ENCODE peak calls at places on chromosome 14, in six cellular contexts. One of them, this sample, is unnamed.
A peak's percentile ranks its signal among the peaks of the same experiment; 100 is the strongest.

GRCh38 chr14:92500491-92500941 is 13.1 kb upstream of the RIN3 start:
- DNase-seq in heart left ventricle: peak; percentile 76
- DNase-seq in fibroblast of lung: peak; percentile 46
- DNase-seq in tibial nerve: no peak
- DNase-seq in neuronal stem cell: no peak
- DNase-seq in cardiac muscle cell: peak; percentile 62
- DNase-seq in this sample: no peak

GRCh38 chr14:34883954-34884353 is 8.8 kb upstream of the BAZ1A start:
- DNase-seq in tibial nerve: no peak
- DNase-seq in fibroblast of lung: no peak
- DNase-seq in heart left ventricle: no peak
- DNase-seq in neuronal stem cell: no peak
- DNase-seq in cardiac muscle cell: no peak
- DNase-seq in this sample: no peak

GRCh38 chr14:90518941-90519256 is 122.1 kb downstream of the CALM1 start:
- DNase-seq in neuronal stem cell: no peak
- DNase-seq in tibial nerve: no peak
- DNase-seq in fibroblast of lung: no peak
- DNase-seq in heart left ventricle: no peak
- DNase-seq in cardiac muscle cell: peak; percentile 45
- DNase-seq in this sample: peak; percentile 16

GRCh38 chr14:72444701-72445100 is 449.2 kb downstream of the DPF3 start:
- DNase-seq in neuronal stem cell: no peak
- DNase-seq in cardiac muscle cell: no peak
- DNase-seq in heart left ventricle: no peak
- DNase-seq in tibial nerve: no peak
- DNase-seq in fibroblast of lung: peak; percentile 76
- DNase-seq in this sample: no peak

GRCh38 chr14:44700184-44700583 is 193.1 kb upstream of the FSCB start:
- DNase-seq in neuronal stem cell: no peak
- DNase-seq in cardiac muscle cell: peak; percentile 43
- DNase-seq in heart left ventricle: no peak
- DNase-seq in fibroblast of lung: peak; percentile 86
- DNase-seq in tibial nerve: no peak
- DNase-seq in this sample: no peak

GRCh38 chr14:24299255-24300191 is at the start of the genes DHRS1 and NOP9:
- DNase-seq in neuronal stem cell: peak; percentile 91
- DNase-seq in fibroblast of lung: peak; percentile 84
- DNase-seq in heart left ventricle: peak; percentile 96
- DNase-seq in tibial nerve: peak; percentile 94
- DNase-seq in cardiac muscle cell: peak; percentile 92
- DNase-seq in this sample: peak; percentile 86

GRCh38 chr14:69101331-69101826 is 51.5 kb downstream of the DCAF5 start:
- DNase-seq in heart left ventricle: no peak
- DNase-seq in neuronal stem cell: no peak
- DNase-seq in tibial nerve: peak; percentile 48
- DNase-seq in cardiac muscle cell: peak; percentile 92
- DNase-seq in fibroblast of lung: peak; percentile 87
- DNase-seq in this sample: no peak

GRCh38 chr14:76941544-76942287 is 86.8 kb downstream of the IRF2BPL start:
- DNase-seq in heart left ventricle: no peak
- DNase-seq in tibial nerve: no peak
- DNase-seq in fibroblast of lung: no peak
- DNase-seq in cardiac muscle cell: no peak
- DNase-seq in neuronal stem cell: no peak
- DNase-seq in this sample: no peak

GRCh38 chr14:99325016-99325415 is 53.0 kb upstream of the BCL11B start:
- DNase-seq in neuronal stem cell: no peak
- DNase-seq in heart left ventricle: no peak
- DNase-seq in tibial nerve: no peak
- DNase-seq in fibroblast of lung: no peak
- DNase-seq in cardiac muscle cell: no peak
- DNase-seq in this sample: no peak

GRCh38 chr14:51014086-51014485 is 69.8 kb upstream of the PYGL start:
- DNase-seq in cardiac muscle cell: peak; percentile 88
- DNase-seq in neuronal stem cell: no peak
- DNase-seq in heart left ventricle: no peak
- DNase-seq in fibroblast of lung: peak; percentile 93
- DNase-seq in tibial nerve: no peak
- DNase-seq in this sample: no peak

GRCh38 chr14:75711134-75711795 is 50.2 kb downstream of the TTLL5 start:
- DNase-seq in tibial nerve: no peak
- DNase-seq in cardiac muscle cell: peak; percentile 80
- DNase-seq in fibroblast of lung: peak; percentile 67
- DNase-seq in heart left ventricle: no peak
- DNase-seq in neuronal stem cell: peak; percentile 33
- DNase-seq in this sample: no peak

GRCh38 chr14:91331761-91332447 is 85.7 kb downstream of the CCDC88C start:
- DNase-seq in neuronal stem cell: no peak
- DNase-seq in fibroblast of lung: no peak
- DNase-seq in heart left ventricle: peak; percentile 81
- DNase-seq in tibial nerve: no peak
- DNase-seq in cardiac muscle cell: no peak
- DNase-seq in this sample: no peak

GRCh38 chr14:25904446-25904845 is 693.4 kb downstream of the NOVA1 start:
- DNase-seq in tibial nerve: no peak
- DNase-seq in cardiac muscle cell: no peak
- DNase-seq in heart left ventricle: no peak
- DNase-seq in fibroblast of lung: no peak
- DNase-seq in neuronal stem cell: no peak
- DNase-seq in this sample: no peak

GRCh38 chr14:22303589-22304195 is 285.3 kb downstream of the DAD1 start:
- DNase-seq in cardiac muscle cell: peak; percentile 28
- DNase-seq in neuronal stem cell: no peak
- DNase-seq in heart left ventricle: no peak
- DNase-seq in fibroblast of lung: peak; percentile 14
- DNase-seq in tibial nerve: no peak
- DNase-seq in this sample: no peak

GRCh38 chr14:72559227-72559626 is 334.7 kb downstream of the DPF3 start:
- DNase-seq in heart left ventricle: no peak
- DNase-seq in neuronal stem cell: no peak
- DNase-seq in fibroblast of lung: peak; percentile 75
- DNase-seq in tibial nerve: no peak
- DNase-seq in cardiac muscle cell: no peak
- DNase-seq in this sample: no peak

GRCh38 chr14:57848353-57848752 is 17.5 kb downstream of the SLC35F4 start:
- DNase-seq in cardiac muscle cell: no peak
- DNase-seq in fibroblast of lung: no peak
- DNase-seq in heart left ventricle: no peak
- DNase-seq in tibial nerve: no peak
- DNase-seq in neuronal stem cell: no peak
- DNase-seq in this sample: no peak

GRCh38 chr14:32560213-32560857 is 231.2 kb downstream of the AKAP6 start:
- DNase-seq in heart left ventricle: no peak
- DNase-seq in fibroblast of lung: peak; percentile 76
- DNase-seq in tibial nerve: peak; percentile 66
- DNase-seq in neuronal stem cell: peak; percentile 59
- DNase-seq in cardiac muscle cell: peak; percentile 92
- DNase-seq in this sample: no peak

GRCh38 chr14:59004012-59004411 is 184.5 kb upstream of the DAAM1 start:
- DNase-seq in neuronal stem cell: no peak
- DNase-seq in heart left ventricle: no peak
- DNase-seq in cardiac muscle cell: peak; percentile 35
- DNase-seq in fibroblast of lung: no peak
- DNase-seq in tibial nerve: no peak
- DNase-seq in this sample: no peak

GRCh38 chr14:76690502-76691105 is 70.7 kb upstream of the VASH1 start:
- DNase-seq in fibroblast of lung: no peak
- DNase-seq in tibial nerve: no peak
- DNase-seq in neuronal stem cell: no peak
- DNase-seq in cardiac muscle cell: no peak
- DNase-seq in heart left ventricle: no peak
- DNase-seq in this sample: no peak

DNA sequence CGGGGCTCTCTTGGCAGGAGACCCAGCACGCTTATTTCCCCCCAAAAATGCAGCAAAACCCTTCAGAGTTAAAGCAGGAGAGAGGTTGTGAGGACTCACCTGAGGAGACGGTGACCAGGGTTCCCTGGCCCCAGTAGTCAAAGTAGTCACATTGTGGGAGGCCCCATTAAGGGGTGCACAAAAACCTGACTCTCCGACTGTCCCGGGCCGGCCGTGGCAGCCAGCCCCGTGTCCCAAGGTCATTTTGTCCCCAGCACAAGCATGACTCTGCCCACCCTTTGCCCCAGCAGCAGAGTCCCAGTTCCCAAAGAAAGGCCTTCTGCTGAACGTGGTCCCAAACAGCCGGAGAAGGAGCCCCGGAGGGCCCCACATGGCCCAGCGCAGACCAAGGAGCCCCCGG is 337.7 kb downstream of the TMEM121 start:
- DNase-seq in cardiac muscle cell: no peak
- DNase-seq in tibial nerve: no peak
- DNase-seq in fibroblast of lung: no peak
- DNase-seq in heart left ventricle: peak; percentile 27
- DNase-seq in neuronal stem cell: no peak
- DNase-seq in this sample: no peak
- H3K9me3 ChIP-seq in cardiac muscle cell: no peaks in the 10 kb centered on the region
- H3K9me3 ChIP-seq in tibial nerve: peaks cover 28% of the 10 kb centered on the region
- H3K9me3 ChIP-seq in fibroblast of lung: no peaks in the 10 kb centered on the region
- H3K9me3 ChIP-seq in heart left ventricle: no peaks in the 10 kb centered on the region
- H3K9me3 ChIP-seq in neuronal stem cell: no peaks in the 10 kb centered on the region
- H3K9me3 ChIP-seq in this sample: no peaks in the 10 kb centered on the region

DNA sequence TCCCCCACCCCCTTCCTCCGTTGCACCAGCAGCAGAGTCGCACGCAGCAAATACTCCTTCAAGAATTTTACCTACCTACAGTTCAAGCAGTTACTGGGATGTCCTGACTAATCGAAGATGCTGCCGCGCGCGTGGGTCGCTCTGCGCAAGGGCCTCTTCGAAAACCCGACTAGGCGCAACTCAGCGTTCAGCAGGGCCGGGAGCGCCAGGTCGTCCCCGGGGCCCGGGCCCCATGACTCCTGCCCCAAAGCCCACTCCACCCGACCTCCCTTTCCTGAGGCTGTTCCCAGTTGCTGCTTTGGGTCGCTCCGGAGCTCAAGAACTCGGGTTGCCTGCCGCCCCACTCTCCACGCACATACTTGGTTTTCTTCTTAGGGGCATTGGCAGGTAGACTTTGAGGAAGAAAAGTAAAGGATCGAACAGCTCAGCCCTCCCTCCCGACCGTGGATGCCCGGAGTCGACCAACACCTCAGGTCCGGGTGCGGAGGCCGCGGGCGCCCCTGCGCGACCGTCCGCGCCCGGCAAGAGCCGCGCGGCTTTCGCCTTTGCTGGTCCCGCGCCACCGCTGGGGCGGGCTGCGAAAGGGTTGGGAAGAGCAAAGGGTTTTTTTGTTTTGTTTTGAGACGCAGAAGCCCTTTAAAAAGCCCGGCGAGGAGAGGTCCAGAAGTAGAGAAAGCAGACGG is 1.9 kb downstream of the BMP4 start:
- DNase-seq in heart left ventricle: peak; percentile 69
- DNase-seq in tibial nerve: peak; percentile 30
- DNase-seq in fibroblast of lung: peak; percentile 45
- DNase-seq in neuronal stem cell: no peak
- DNase-seq in cardiac muscle cell: peak; percentile 31
- DNase-seq in this sample: no peak
- H3K27me3 ChIP-seq in heart left ventricle: no peaks in the 10 kb centered on the region
- H3K27me3 ChIP-seq in tibial nerve: peaks cover 66% of the 10 kb centered on the region
- H3K27me3 ChIP-seq in fibroblast of lung: peaks cover 6% of the 10 kb centered on the region
- H3K27me3 ChIP-seq in neuronal stem cell: peaks cover 73% of the 10 kb centered on the region
- H3K27me3 ChIP-seq in cardiac muscle cell: peaks cover 50% of the 10 kb centered on the region
- H3K27me3 ChIP-seq in this sample: peaks cover 20% of the 10 kb centered on the region

GRCh38 chr14:89384636-89385035 is 32.4 kb downstream of the FOXN3 start:
- DNase-seq in fibroblast of lung: no peak
- DNase-seq in neuronal stem cell: no peak
- DNase-seq in heart left ventricle: no peak
- DNase-seq in cardiac muscle cell: no peak
- DNase-seq in tibial nerve: no peak
- DNase-seq in this sample: no peak
- H3K4me1 ChIP-seq in fibroblast of lung: no peaks in the 10 kb centered on the region
- H3K4me1 ChIP-seq in neuronal stem cell: no peaks in the 10 kb centered on the region
- H3K4me1 ChIP-seq in heart left ventricle: peaks cover 58% of the 10 kb centered on the region
- H3K4me1 ChIP-seq in cardiac muscle cell: peaks cover 6% of the 10 kb centered on the region
- H3K4me1 ChIP-seq in tibial nerve: no peaks in the 10 kb centered on the region
- H3K4me1 ChIP-seq in this sample: no peaks in the 10 kb centered on the region

GRCh38 chr14:66944872-66945271 is 244.4 kb upstream of the GARIN2 start:
- DNase-seq in heart left ventricle: no peak
- DNase-seq in cardiac muscle cell: peak; percentile 47
- DNase-seq in neuronal stem cell: peak; percentile 14
- DNase-seq in fibroblast of lung: peak; percentile 55
- DNase-seq in tibial nerve: no peak
- DNase-seq in this sample: no peak

GRCh38 chr14:66939409-66939808 is 249.8 kb upstream of the GARIN2 start:
- DNase-seq in heart left ventricle: no peak
- DNase-seq in tibial nerve: no peak
- DNase-seq in cardiac muscle cell: no peak
- DNase-seq in neuronal stem cell: no peak
- DNase-seq in fibroblast of lung: no peak
- DNase-seq in this sample: no peak
- H3K9me3 ChIP-seq in heart left ventricle: peaks cover 45% of the 10 kb centered on the region
- H3K9me3 ChIP-seq in tibial nerve: peaks cover 52% of the 10 kb centered on the region
- H3K9me3 ChIP-seq in cardiac muscle cell: no peaks in the 10 kb centered on the region
- H3K9me3 ChIP-seq in neuronal stem cell: peaks cover 19% of the 10 kb centered on the region
- H3K9me3 ChIP-seq in fibroblast of lung: no peaks in the 10 kb centered on the region
- H3K9me3 ChIP-seq in this sample: peaks cover 7% of the 10 kb centered on the region

This sample was measured in effector memory CD4-positive, alpha-beta T cell.